ENCODE peak calls at places on chromosomes 16 and 17, in five cellular contexts. Z is lower lobe of right lung, Y is heart left ventricle, W is ovary, U is endodermal cell. N is an unnamed sample.

GRCh38 chr16:22161999-22162657 is at the start of gene SDR42E2:
- DNase-seq in Z (no peak), Y (no peak), W (no peak), U (peak), N (no peak)

GRCh38 chr16:66007717-66008116 is 358.8 kb upstream of the CDH5 start:
- DNase-seq in Z (no peak), Y (no peak), W (no peak), U (peak), N (no peak)

GRCh38 chr17:60832206-60832605 is 154.6 kb downstream of the BCAS3 start:
- DNase-seq in Z (no peak), Y (no peak), W (no peak), U (no peak), N (no peak)

GRCh38 chr17:80063815-80064585 is 27.6 kb downstream of the CCDC40 start:
- DNase-seq in Z (peak), Y (peak), W (peak), U (no peak), N (peak)

GRCh38 chr16:55406651-55407050 is 72.3 kb upstream of the MMP2 start:
- DNase-seq in Z (no peak), Y (no peak), W (no peak), U (no peak), N (no peak)

GRCh38 chr16:78292726-78293380 is 193.4 kb downstream of the WWOX start:
- DNase-seq in Z (no peak), Y (no peak), W (no peak), U (no peak), N (no peak)

GRCh38 chr17:17593222-17593620 is 1.7 kb upstream of the PEMT start:
- DNase-seq in Z (no peak), Y (no peak), W (no peak), U (no peak), N (no peak)

GRCh38 chr17:8742274-8742673 is 2.4 kb downstream of the CCDC42 start:
- DNase-seq in Z (no peak), Y (no peak), W (no peak), U (no peak), N (no peak)

GRCh38 chr16:53434436-53435065 is at the start of gene RBL2:
- DNase-seq in Z (peak), Y (peak), W (no peak), U (peak), N (peak)

GRCh38 chr16:165539-166374 is at the start of gene HBM:
- DNase-seq in Z (no peak), Y (no peak), W (no peak), U (peak), N (no peak)

GRCh38 chr17:67210915-67211314 is 34.1 kb downstream of the HELZ start:
- DNase-seq in Z (no peak), Y (no peak), W (no peak), U (no peak), N (no peak)

GRCh38 chr17:50298018-50298417 is 23.8 kb downstream of the TMEM92 start:
- DNase-seq in Z (no peak), Y (no peak), W (no peak), U (no peak), N (no peak)

GRCh38 chr17:7613769-7614421 is 802 bp downstream of the FXR2 start:
- DNase-seq in Z (peak), Y (no peak), W (no peak), U (peak), N (no peak)

GRCh38 chr17:78268960-78269892 is 37.8 kb downstream of the TMEM235 start:
- DNase-seq in Z (no peak), Y (no peak), W (no peak), U (peak), N (peak)

GRCh38 chr16:87918314-87918713 is 18.0 kb downstream of the CA5A start:
- DNase-seq in Z (no peak), Y (no peak), W (peak), U (no peak), N (peak)

GRCh38 chr17:62665599-62665998 is 38.1 kb downstream of the MRC2 start:
- DNase-seq in Z (peak), Y (no peak), W (no peak), U (peak), N (no peak)

GRCh38 chr17:57667461-57667923 is 77.6 kb downstream of the CCDC182 start:
- DNase-seq in Z (no peak), Y (no peak), W (peak), U (no peak), N (no peak)

GRCh38 chr17:37458805-37459204 is 30.9 kb upstream of the DUSP14 start:
- DNase-seq in Z (no peak), Y (no peak), W (no peak), U (no peak), N (no peak)

GRCh38 chr17:45852535-45853297 is 8.0 kb downstream of the SPPL2C start:
- DNase-seq in Z (no peak), Y (no peak), W (peak), U (peak), N (peak)

GRCh38 chr16:74497761-74498160 is 76.5 kb upstream of the CLEC18B start:
- DNase-seq in Z (no peak), Y (no peak), W (no peak), U (no peak), N (no peak)
- H3K4me3 ChIP-seq in Z (no peak), Y (no peak), W (no peak), U (no peak), N (no peak)

GRCh38 chr17:2853722-2854580 is 57.7 kb downstream of the RAP1GAP2 start:
- DNase-seq in Z (peak), Y (peak), W (no peak), U (peak), N (peak)
- H3K4me3 ChIP-seq in Z (peak), Y (peak), W (peak), U (peak), N (peak)

GRCh38 chr16:84613408-84614071 is 4.3 kb downstream of the COTL1 start:
- DNase-seq in Z (no peak), Y (no peak), W (no peak), U (no peak), N (no peak)
- H3K4me3 ChIP-seq in Z (no peak), Y (no peak), W (no peak), U (no peak), N (no peak)

GRCh38 chr16:19882186-19882585 is 2.5 kb downstream of the GPRC5B start:
- DNase-seq in Z (no peak), Y (no peak), W (no peak), U (peak), N (peak)

GRCh38 chr16:19881783-19882182 is 2.9 kb downstream of the GPRC5B start:
- DNase-seq in Z (no peak), Y (no peak), W (no peak), U (no peak), N (no peak)

GRCh38 chr16:19884021-19884485 is 595 bp downstream of the GPRC5B start:
- DNase-seq in Z (peak), Y (peak), W (peak), U (peak), N (peak)

GRCh38 chr16:19883296-19883951 is 1.2 kb downstream of the GPRC5B start:
- DNase-seq in Z (no peak), Y (peak), W (peak), U (peak), N (peak)

DNA sequence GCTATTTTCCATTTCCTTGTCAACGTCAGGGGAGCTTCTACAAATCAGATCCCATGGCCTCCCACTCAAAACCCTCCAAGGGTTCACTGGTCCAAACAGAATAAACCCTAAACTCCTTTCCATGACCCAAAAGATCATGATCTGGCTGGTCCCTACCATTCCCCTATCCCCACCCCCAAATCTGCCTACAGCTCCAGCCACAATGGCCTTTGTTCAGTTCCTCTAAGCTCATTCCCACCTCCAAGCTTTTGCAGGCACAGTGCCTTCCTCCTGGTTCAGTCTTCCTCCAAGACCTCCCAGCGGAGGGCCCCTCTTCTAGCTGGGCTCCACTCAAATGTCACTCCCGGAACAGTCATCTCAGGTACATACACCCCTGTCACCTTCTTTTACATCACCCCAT is 2.0 kb downstream of the GPRC5B start:
- DNase-seq in Z (no peak), Y (no peak), W (no peak), U (peak), N (no peak)
- H3K4me3 ChIP-seq in Z (peak), Y (peak), W (peak), U (peak), N (peak)

GRCh38 chr16:27402569-27402963 is 592 bp downstream of the IL21R start:
- DNase-seq in Z (no peak), Y (no peak), W (no peak), U (no peak), N (no peak)
- H3K4me3 ChIP-seq in Z (peak), Y (no peak), W (no peak), U (no peak), N (peak)

DNA sequence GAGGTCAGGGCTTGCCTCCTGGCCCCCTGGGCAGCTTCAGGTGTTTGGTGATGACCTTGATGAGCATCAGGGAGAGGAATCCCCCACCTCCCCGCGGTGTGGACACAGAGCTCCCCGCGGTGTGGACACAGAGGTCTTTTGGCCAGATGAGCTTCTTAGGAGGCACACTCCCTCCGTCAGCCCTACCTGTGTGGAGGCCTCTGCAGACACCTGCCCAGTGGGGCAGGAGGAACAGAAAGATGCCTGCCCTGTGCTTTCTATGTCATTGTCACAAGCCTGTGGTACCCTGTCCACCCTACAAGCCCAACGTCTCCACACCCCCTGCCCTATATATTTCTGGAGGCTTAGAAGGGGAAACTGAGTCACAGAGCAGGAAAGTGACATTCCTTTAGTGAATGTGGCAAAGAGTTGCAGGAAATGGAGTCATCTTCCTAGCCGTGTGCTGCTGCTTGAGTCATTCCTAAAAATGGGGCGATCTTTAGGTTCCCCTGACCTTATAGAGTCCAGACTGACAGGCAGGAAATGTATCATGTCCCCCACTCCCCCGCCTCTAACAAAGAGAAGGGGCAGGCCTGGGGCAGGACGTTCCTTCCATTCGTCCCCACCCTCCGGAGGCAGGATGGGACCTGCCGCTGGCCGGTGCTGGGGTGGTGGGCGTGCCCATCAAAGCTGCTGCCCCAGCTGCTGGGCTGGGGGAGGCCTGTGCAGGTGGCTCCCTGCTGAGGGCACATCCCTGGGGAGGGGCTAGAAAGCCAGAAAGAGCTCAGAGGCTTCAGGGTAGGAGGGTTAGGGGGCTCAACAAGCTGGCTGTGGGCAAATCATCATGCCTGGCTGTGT is 987 bp upstream of the C16orf74 start:
- DNase-seq in Z (no peak), Y (no peak), W (no peak), U (peak), N (no peak)
- H3K4me3 ChIP-seq in Z (no peak), Y (no peak), W (no peak), U (no peak), N (no peak)

DNA sequence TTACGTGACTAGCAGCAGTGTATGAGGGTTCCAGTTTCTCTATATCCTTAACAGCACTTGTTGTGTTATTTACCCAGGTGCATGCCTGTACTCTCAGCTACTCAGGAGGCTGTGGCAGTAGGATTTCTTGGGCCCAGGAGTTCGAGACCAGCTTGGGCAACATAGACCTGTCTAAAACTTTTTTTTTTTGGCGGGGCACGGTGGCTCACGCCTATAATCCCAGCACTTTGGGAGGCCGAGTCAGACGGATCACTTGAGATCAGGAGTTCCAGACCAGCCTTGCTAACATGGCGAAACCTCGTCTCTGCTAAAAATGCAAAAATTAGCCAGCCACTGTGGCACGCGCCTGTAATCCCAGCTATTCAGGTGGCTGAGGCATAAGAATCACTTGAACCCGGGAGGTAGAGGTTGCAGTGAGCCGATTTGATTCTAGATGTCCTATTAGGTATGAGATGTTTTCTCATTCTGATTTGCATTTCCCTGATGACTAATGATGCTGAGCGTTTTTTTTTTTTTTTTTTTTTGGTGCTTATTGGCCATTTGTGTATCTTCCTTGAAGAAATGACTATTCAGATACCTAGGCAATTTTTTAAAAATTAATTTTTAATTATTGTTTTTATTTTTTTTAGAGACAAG is 13.4 kb downstream of the CASC3 start:
- DNase-seq in Z (no peak), Y (no peak), W (no peak), U (no peak), N (no peak)
- H3K4me3 ChIP-seq in Z (no peak), Y (no peak), W (no peak), U (no peak), N (no peak)

GRCh38 chr16:2236362-2237075 is at the start of gene DNASE1L2:
- DNase-seq in Z (no peak), Y (no peak), W (no peak), U (peak), N (peak)
- H3K4me3 ChIP-seq in Z (peak), Y (no peak), W (no peak), U (peak), N (no peak)

GRCh38 chr17:73283841-73284282 is 22.2 kb upstream of the CPSF4L start:
- DNase-seq in Z (no peak), Y (no peak), W (peak), U (peak), N (no peak)
- H3K4me3 ChIP-seq in Z (no peak), Y (no peak), W (no peak), U (no peak), N (no peak)